ENCODE peak calls at places on chromosomes 5 and 9, in nine cellular contexts. S, A, D, P, R, L, G, X and T are unnamed samples.

GRCh38 chr9:35948451-35948850 is 9.5 kb downstream of the OR2S2 start:
- DNase-seq in S (no peak), A (no peak), D (no peak), P (no peak), R (no peak), L (no peak), G (no peak), X (no peak), T (no peak)

GRCh38 chr5:135095871-135096270 is 61.8 kb upstream of the PITX1 start:
- DNase-seq in S (no peak), A (no peak), D (no peak), P (no peak), R (no peak), L (no peak), G (peak; percentile 26), X (no peak), T (no peak)

GRCh38 chr5:77776606-77777206 is 567 bp upstream of the TBCA start:
- DNase-seq in S (no peak), A (no peak), D (no peak), P (no peak), R (no peak), L (no peak), G (no peak), X (no peak), T (no peak)

GRCh38 chr9:12785251-12785880 is 10.5 kb downstream of the LURAP1L start:
- DNase-seq in S (no peak), A (peak; percentile 34), D (no peak), P (peak; percentile 82), R (no peak), L (no peak), G (no peak), X (no peak), T (no peak)

GRCh38 chr9:84361645-84362044 is 21.1 kb upstream of the SLC28A3 start:
- DNase-seq in S (no peak), A (no peak), D (no peak), P (no peak), R (no peak), L (no peak), G (no peak), X (no peak), T (no peak)

GRCh38 chr5:53874409-53874808 is 314.0 kb downstream of the NDUFS4 start:
- DNase-seq in S (no peak), A (no peak), D (no peak), P (no peak), R (peak; percentile 10), L (no peak), G (no peak), X (no peak), T (no peak)

GRCh38 chr5:126492939-126493338 is 69.7 kb downstream of the GRAMD2B start:
- DNase-seq in S (no peak), A (no peak), D (no peak), P (peak; percentile 6), R (peak; percentile 14), L (no peak), G (no peak), X (no peak), T (no peak)

GRCh38 chr5:66882592-66883227 is 286.5 kb downstream of the MAST4 start:
- DNase-seq in S (no peak), A (peak; percentile 80), D (no peak), P (no peak), R (no peak), L (no peak), G (no peak), X (no peak), T (no peak)

GRCh38 chr9:2722715-2723114 is 5.4 kb downstream of the KCNV2 start:
- DNase-seq in S (no peak), A (peak; percentile 73), D (no peak), P (no peak), R (peak; percentile 75), L (no peak), G (peak; percentile 61), X (peak; percentile 64), T (no peak)

GRCh38 chr9:91162311-91162710 is 199.4 kb downstream of the AUH start:
- DNase-seq in S (no peak), A (peak; percentile 26), D (no peak), P (no peak), R (peak; percentile 23), L (no peak), G (no peak), X (no peak), T (no peak)

GRCh38 chr5:54109931-54110330 is 200.4 kb downstream of the ARL15 start:
- DNase-seq in S (no peak), A (no peak), D (no peak), P (no peak), R (no peak), L (no peak), G (no peak), X (no peak), T (no peak)

GRCh38 chr5:154850255-154851062 is at the start of gene FAXDC2:
- DNase-seq in S (no peak), A (peak; percentile 82), D (no peak), P (no peak), R (peak; percentile 29), L (peak; percentile 84), G (peak; percentile 85), X (peak; percentile 45), T (peak; percentile 89)

GRCh38 chr5:119386945-119387344 is 31.1 kb downstream of the TNFAIP8 start:
- DNase-seq in S (no peak), A (peak; percentile 19), D (no peak), P (no peak), R (no peak), L (no peak), G (no peak), X (no peak), T (no peak)

GRCh38 chr5:2375291-2375690 is 376.2 kb downstream of the IRX2 start:
- DNase-seq in S (no peak), A (no peak), D (no peak), P (no peak), R (no peak), L (no peak), G (no peak), X (no peak), T (no peak)